ENCODE peak calls at places on chromosomes 13 and 19, in five cellular contexts. N is K562, A is IMR-90, P is H1, I is HepG2. X is an unnamed sample.

GRCh38 chr13:30739646-30740642 is 4.6 kb downstream of the ALOX5AP start:
- DNase-seq in N (no peak), A (peak), P (no peak), I (no peak), X (peak)

GRCh38 chr13:27194895-27195764 is 23.5 kb upstream of the USP12 start:
- DNase-seq in N (peak), A (peak), P (no peak), I (no peak), X (peak)

GRCh38 chr13:65090191-65090590 is 2139.9 kb downstream of the PCDH9 start:
- DNase-seq in N (no peak), A (no peak), P (no peak), I (no peak), X (no peak)

GRCh38 chr13:73268306-73268705 is 209.5 kb downstream of the KLF5 start:
- DNase-seq in N (no peak), A (peak), P (no peak), I (no peak), X (no peak)

GRCh38 chr13:28329395-28330158 is 165.4 kb downstream of the FLT1 start:
- DNase-seq in N (no peak), A (peak), P (no peak), I (no peak), X (no peak)

GRCh38 chr13:76225815-76226489 is 589.8 kb downstream of the LMO7 start:
- DNase-seq in N (no peak), A (peak), P (no peak), I (no peak), X (no peak)

GRCh38 chr13:20145521-20145920 is 15.3 kb downstream of the GJA3 start:
- DNase-seq in N (no peak), A (no peak), P (no peak), I (no peak), X (no peak)

GRCh38 chr13:48862572-48862971 is 113.1 kb upstream of the FNDC3A start:
- DNase-seq in N (no peak), A (peak), P (no peak), I (no peak), X (no peak)

GRCh38 chr13:106532111-106532929 is 3.1 kb downstream of the EFNB2 start:
- DNase-seq in N (no peak), A (peak), P (no peak), I (no peak), X (no peak)

GRCh38 chr19:16899566-16900075 is 10.8 kb downstream of the F2RL3 start:
- DNase-seq in N (peak), A (no peak), P (no peak), I (peak), X (peak)

GRCh38 chr13:99870541-99870940 is 101.0 kb downstream of the ZIC5 start:
- DNase-seq in N (no peak), A (no peak), P (no peak), I (no peak), X (no peak)

GRCh38 chr13:60679928-60680693 is 283.1 kb downstream of the TDRD3 start:
- DNase-seq in N (no peak), A (no peak), P (no peak), I (no peak), X (no peak)

GRCh38 chr13:99425485-99426341 is 75.6 kb upstream of the TM9SF2 start:
- DNase-seq in N (no peak), A (no peak), P (no peak), I (no peak), X (no peak)

GRCh38 chr13:18212873-18213272 is 968.8 kb downstream of the TUBA3C start:
- DNase-seq in N (no peak), A (peak), P (no peak), I (peak), X (no peak)

GRCh38 chr19:45526143-45526542 is 18.9 kb downstream of the VASP start:
- DNase-seq in N (peak), A (peak), P (peak), I (peak), X (peak)

GRCh38 chr19:5292453-5292842 is 48.2 kb downstream of the PTPRS start:
- DNase-seq in N (no peak), A (peak), P (no peak), I (no peak), X (no peak)

GRCh38 chr13:51832471-51833152 is 12.4 kb downstream of the TMEM272 start:
- DNase-seq in N (no peak), A (peak), P (no peak), I (no peak), X (peak)

GRCh38 chr13:40496035-40496810 is 170.2 kb downstream of the FOXO1 start:
- DNase-seq in N (no peak), A (no peak), P (no peak), I (no peak), X (no peak)

GRCh38 chr13:40495620-40496001 is 170.8 kb downstream of the FOXO1 start:
- DNase-seq in N (no peak), A (no peak), P (no peak), I (peak), X (no peak)

GRCh38 chr13:40494513-40494912 is 171.9 kb downstream of the FOXO1 start:
- DNase-seq in N (no peak), A (no peak), P (no peak), I (no peak), X (no peak)

GRCh38 chr13:40492511-40492910 is 173.9 kb downstream of the FOXO1 start:
- DNase-seq in N (no peak), A (no peak), P (no peak), I (no peak), X (no peak)

GRCh38 chr13:40494932-40495619 is 171.4 kb downstream of the FOXO1 start:
- DNase-seq in N (no peak), A (no peak), P (no peak), I (no peak), X (no peak)
- TF ChIP-seq MAFK in N (no peak), A (no peak), P (no peak), I (no peak), X (no peak)

DNA sequence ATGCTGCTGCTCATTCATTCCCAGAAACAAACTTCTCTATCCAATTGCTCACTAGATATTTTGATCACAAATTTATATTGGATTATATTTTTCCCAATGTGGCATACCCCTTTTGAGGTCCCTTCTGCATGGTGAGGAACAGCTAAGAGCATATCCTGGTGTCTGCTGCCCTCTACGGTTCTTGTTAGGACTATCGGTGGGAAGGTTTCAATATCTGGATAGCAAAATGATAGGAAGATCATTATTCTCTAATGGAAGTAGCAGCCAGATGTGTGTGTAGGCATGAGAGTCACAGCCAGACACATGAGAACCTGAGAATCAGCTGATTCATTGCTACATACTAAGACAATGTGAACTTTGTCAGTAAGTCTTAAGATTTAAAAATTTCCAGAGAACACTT is 1422.4 kb upstream of the MIR17HG start:
- DNase-seq in N (no peak), A (peak), P (no peak), I (peak), X (peak)
- TF ChIP-seq MAFK in N (no peak), A (no peak), P (no peak), I (no peak), X (no peak)

DNA sequence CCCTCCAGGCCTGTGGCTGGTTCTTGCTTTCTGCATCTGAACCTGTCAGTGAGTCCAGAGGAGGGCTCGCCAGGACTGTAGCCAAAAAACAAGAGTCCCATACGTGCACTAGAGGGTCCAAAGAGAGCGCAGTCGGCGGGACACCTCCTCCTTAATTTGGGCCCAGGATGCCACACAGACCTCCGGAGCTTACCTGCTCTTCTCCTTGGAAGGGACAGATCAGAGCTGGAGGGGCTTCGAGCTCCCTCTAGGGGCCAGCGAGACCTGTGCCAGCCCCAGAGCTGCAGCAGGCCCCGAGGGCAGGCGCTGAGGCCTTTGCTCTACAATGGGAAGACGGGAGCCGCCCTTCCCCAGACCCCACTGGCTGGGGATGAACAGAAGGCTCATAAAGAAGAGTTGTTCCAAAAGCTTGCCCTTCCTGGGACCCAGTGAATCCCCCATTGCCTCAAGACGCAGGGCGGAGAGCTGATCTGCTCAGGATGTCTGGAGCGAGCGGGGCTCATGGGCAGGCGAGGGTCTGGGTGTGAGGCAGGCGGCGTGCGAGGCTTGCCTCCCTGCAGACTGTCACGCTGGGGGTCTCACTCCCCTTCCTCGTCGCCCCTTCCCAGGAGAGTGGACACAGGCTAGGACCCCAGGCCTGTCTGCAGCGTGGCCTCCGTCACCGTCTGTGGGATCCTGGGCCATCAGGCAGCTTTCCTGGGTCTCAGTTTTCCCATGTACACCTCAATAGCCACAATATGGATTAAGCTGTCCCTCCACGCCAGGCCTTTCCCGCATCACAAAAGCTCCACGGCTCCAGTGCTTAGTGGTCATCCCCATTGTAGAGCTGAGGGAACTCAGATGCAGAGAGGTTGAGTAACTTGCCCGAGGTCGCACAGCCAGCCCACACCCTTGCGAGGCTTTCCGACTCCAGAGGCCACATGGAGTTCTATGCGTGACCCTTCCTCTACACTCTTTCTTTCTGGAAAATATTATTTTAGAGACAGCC is 46.9 kb upstream of the VSTM2B start:
- DNase-seq in N (peak), A (no peak), P (peak), I (peak), X (peak)
- TF ChIP-seq MAFK in N (no peak), A (no peak), P (no peak), I (no peak), X (no peak)

GRCh38 chr19:12205296-12205695 is 42.4 kb downstream of the ZNF136 start:
- DNase-seq in N (no peak), A (no peak), P (no peak), I (no peak), X (no peak)

GRCh38 chr19:12208221-12208620 is 45.3 kb downstream of the ZNF136 start:
- DNase-seq in N (no peak), A (no peak), P (no peak), I (peak), X (no peak)

GRCh38 chr19:12200020-12200419 is 37.1 kb downstream of the ZNF136 start:
- DNase-seq in N (no peak), A (no peak), P (no peak), I (no peak), X (no peak)

GRCh38 chr19:12198136-12198535 is 35.2 kb downstream of the ZNF136 start:
- DNase-seq in N (no peak), A (no peak), P (no peak), I (no peak), X (no peak)

GRCh38 chr19:12202250-12202649 is 39.4 kb downstream of the ZNF136 start:
- DNase-seq in N (no peak), A (no peak), P (peak), I (peak), X (no peak)
- TF ChIP-seq MAFK in N (no peak), A (no peak), P (no peak), I (no peak), X (no peak)

GRCh38 chr19:8371011-8371804 is 7.3 kb downstream of the ANGPTL4 start:
- DNase-seq in N (peak), A (no peak), P (no peak), I (no peak), X (no peak)
- TF ChIP-seq MAFK in N (no peak), A (no peak), P (no peak), I (no peak), X (no peak)

GRCh38 chr19:42441047-42441440 is 1.7 kb downstream of the CXCL17 start:
- DNase-seq in N (no peak), A (no peak), P (no peak), I (peak), X (no peak)

GRCh38 chr19:42442833-42443232 is at the start of gene CXCL17:
- DNase-seq in N (no peak), A (no peak), P (no peak), I (no peak), X (no peak)

GRCh38 chr19:42436006-42436405 is 6.7 kb downstream of the CXCL17 start:
- DNase-seq in N (no peak), A (no peak), P (no peak), I (peak), X (no peak)

GRCh38 chr19:42443944-42444398 is 1.2 kb upstream of the CXCL17 start:
- DNase-seq in N (no peak), A (no peak), P (no peak), I (peak), X (no peak)

DNA sequence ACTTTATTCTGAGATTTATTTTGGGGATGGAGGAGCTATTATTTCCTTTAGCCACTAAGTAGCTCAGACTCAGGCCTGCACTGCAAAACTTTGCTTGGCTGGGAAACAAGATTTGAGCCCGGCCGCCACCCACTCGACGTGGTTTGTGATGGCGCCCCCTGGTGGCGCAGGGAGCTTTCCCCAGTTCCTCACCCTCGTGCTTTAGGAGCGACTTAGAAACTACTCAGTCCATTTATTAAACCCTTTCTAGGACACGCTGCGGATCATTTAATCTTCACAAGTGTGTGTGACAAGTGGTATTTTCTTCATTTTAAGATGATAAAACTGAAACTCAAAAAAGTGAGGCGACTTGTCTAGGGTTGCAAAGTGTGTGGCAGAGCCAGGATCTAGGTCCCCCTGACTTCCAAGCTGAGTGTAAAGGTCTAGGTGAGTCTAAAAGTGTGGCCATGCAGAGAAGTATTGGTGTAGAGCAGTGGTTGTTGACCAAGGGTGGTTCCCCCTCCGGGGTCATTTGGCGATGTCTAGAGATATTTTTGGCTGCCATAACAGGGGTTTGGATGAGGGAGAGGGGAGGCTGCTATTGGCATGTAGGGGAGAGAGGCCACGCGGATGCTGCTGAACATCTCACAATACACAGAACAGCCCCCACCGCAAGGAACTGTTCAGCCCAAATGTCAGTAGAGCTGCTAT is 2.2 kb downstream of the CXCL17 start:
- DNase-seq in N (peak), A (peak), P (no peak), I (peak), X (peak)
- TF ChIP-seq MAFK in N (no peak), A (no peak), P (no peak), I (no peak), X (no peak)

X was measured in A549.